ENCODE peak calls at places on chromosomes 16 and 17, in eight cellular contexts. One of them, this sample, is unnamed.

GRCh38 chr17:17042851-17043667 is 802 bp downstream of the MPRIP start:
- DNase-seq in activated T-cell treated with anti-CD3 and anti-CD28 coated beads, Interleukin-2, amount 50 U/mL, for 4 hours: peak; percentile 21
- DNase-seq in NCI-H2029 treated with DMSO at 0.1 percent for 48 hours: no peak
- DNase-seq in nephron progenitor cell: peak; percentile 40
- DNase-seq in bronchial epithelial cell: peak; percentile 63
- DNase-seq in heart right ventricle: no peak
- DNase-seq in fibroblast of mammary gland: peak; percentile 75
- DNase-seq in HEK293T: no peak
- DNase-seq in this sample: no peak

GRCh38 chr16:12410842-12411490 is 392.7 kb downstream of the CPPED1 start:
- DNase-seq in activated T-cell treated with anti-CD3 and anti-CD28 coated beads, Interleukin-2, amount 50 U/mL, for 4 hours: no peak
- DNase-seq in NCI-H2029 treated with DMSO at 0.1 percent for 48 hours: no peak
- DNase-seq in nephron progenitor cell: no peak
- DNase-seq in bronchial epithelial cell: no peak
- DNase-seq in heart right ventricle: no peak
- DNase-seq in fibroblast of mammary gland: no peak
- DNase-seq in HEK293T: no peak
- DNase-seq in this sample: no peak

GRCh38 chr17:41419712-41420111 is 4.7 kb downstream of the KRT37 start:
- DNase-seq in activated T-cell treated with anti-CD3 and anti-CD28 coated beads, Interleukin-2, amount 50 U/mL, for 4 hours: no peak
- DNase-seq in NCI-H2029 treated with DMSO at 0.1 percent for 48 hours: no peak
- DNase-seq in nephron progenitor cell: no peak
- DNase-seq in bronchial epithelial cell: peak; percentile 46
- DNase-seq in heart right ventricle: no peak
- DNase-seq in fibroblast of mammary gland: no peak
- DNase-seq in HEK293T: no peak
- DNase-seq in this sample: no peak

GRCh38 chr17:43905985-43906852 is 1.1 kb downstream of the MPP2 start:
- DNase-seq in activated T-cell treated with anti-CD3 and anti-CD28 coated beads, Interleukin-2, amount 50 U/mL, for 4 hours: peak; percentile 27
- DNase-seq in NCI-H2029 treated with DMSO at 0.1 percent for 48 hours: no peak
- DNase-seq in nephron progenitor cell: peak; percentile 75
- DNase-seq in bronchial epithelial cell: no peak
- DNase-seq in heart right ventricle: peak; percentile 69
- DNase-seq in fibroblast of mammary gland: peak; percentile 38
- DNase-seq in HEK293T: peak; percentile 69
- DNase-seq in this sample: no peak

GRCh38 chr16:68607443-68607842 is 37.7 kb upstream of the CDH3 start:
- DNase-seq in activated T-cell treated with anti-CD3 and anti-CD28 coated beads, Interleukin-2, amount 50 U/mL, for 4 hours: no peak
- DNase-seq in NCI-H2029 treated with DMSO at 0.1 percent for 48 hours: no peak
- DNase-seq in nephron progenitor cell: no peak
- DNase-seq in bronchial epithelial cell: no peak
- DNase-seq in heart right ventricle: no peak
- DNase-seq in fibroblast of mammary gland: no peak
- DNase-seq in HEK293T: no peak
- DNase-seq in this sample: no peak

GRCh38 chr16:54370653-54371052 is 84.1 kb upstream of the IRX3 start:
- DNase-seq in activated T-cell treated with anti-CD3 and anti-CD28 coated beads, Interleukin-2, amount 50 U/mL, for 4 hours: no peak
- DNase-seq in NCI-H2029 treated with DMSO at 0.1 percent for 48 hours: no peak
- DNase-seq in nephron progenitor cell: no peak
- DNase-seq in bronchial epithelial cell: no peak
- DNase-seq in heart right ventricle: peak; percentile 45
- DNase-seq in fibroblast of mammary gland: no peak
- DNase-seq in HEK293T: no peak
- DNase-seq in this sample: no peak

GRCh38 chr17:60792250-60792898 is 114.7 kb downstream of the BCAS3 start:
- DNase-seq in activated T-cell treated with anti-CD3 and anti-CD28 coated beads, Interleukin-2, amount 50 U/mL, for 4 hours: no peak
- DNase-seq in NCI-H2029 treated with DMSO at 0.1 percent for 48 hours: no peak
- DNase-seq in nephron progenitor cell: no peak
- DNase-seq in bronchial epithelial cell: no peak
- DNase-seq in heart right ventricle: no peak
- DNase-seq in fibroblast of mammary gland: peak; percentile 4
- DNase-seq in HEK293T: no peak
- DNase-seq in this sample: no peak

GRCh38 chr17:32157225-32157624 is 14.9 kb downstream of the RHOT1 start:
- DNase-seq in activated T-cell treated with anti-CD3 and anti-CD28 coated beads, Interleukin-2, amount 50 U/mL, for 4 hours: no peak
- DNase-seq in NCI-H2029 treated with DMSO at 0.1 percent for 48 hours: no peak
- DNase-seq in nephron progenitor cell: no peak
- DNase-seq in bronchial epithelial cell: no peak
- DNase-seq in heart right ventricle: no peak
- DNase-seq in fibroblast of mammary gland: peak; percentile 79
- DNase-seq in HEK293T: no peak
- DNase-seq in this sample: peak; percentile 96

GRCh38 chr17:48909796-48910195 is 1.6 kb downstream of the UBE2Z start:
- DNase-seq in activated T-cell treated with anti-CD3 and anti-CD28 coated beads, Interleukin-2, amount 50 U/mL, for 4 hours: no peak
- DNase-seq in NCI-H2029 treated with DMSO at 0.1 percent for 48 hours: no peak
- DNase-seq in nephron progenitor cell: no peak
- DNase-seq in bronchial epithelial cell: peak; percentile 14
- DNase-seq in heart right ventricle: no peak
- DNase-seq in fibroblast of mammary gland: no peak
- DNase-seq in HEK293T: no peak
- DNase-seq in this sample: no peak

GRCh38 chr17:72592242-72592966 is 471.6 kb downstream of the SOX9 start:
- DNase-seq in activated T-cell treated with anti-CD3 and anti-CD28 coated beads, Interleukin-2, amount 50 U/mL, for 4 hours: peak; percentile 14
- DNase-seq in NCI-H2029 treated with DMSO at 0.1 percent for 48 hours: no peak
- DNase-seq in nephron progenitor cell: peak; percentile 84
- DNase-seq in bronchial epithelial cell: peak; percentile 62
- DNase-seq in heart right ventricle: peak; percentile 63
- DNase-seq in fibroblast of mammary gland: peak; percentile 75
- DNase-seq in HEK293T: peak; percentile 96
- DNase-seq in this sample: peak; percentile 32

GRCh38 chr17:30550512-30551273 is 73.5 kb downstream of the GOSR1 start:
- DNase-seq in activated T-cell treated with anti-CD3 and anti-CD28 coated beads, Interleukin-2, amount 50 U/mL, for 4 hours: no peak
- DNase-seq in NCI-H2029 treated with DMSO at 0.1 percent for 48 hours: no peak
- DNase-seq in nephron progenitor cell: no peak
- DNase-seq in bronchial epithelial cell: peak; percentile 22
- DNase-seq in heart right ventricle: no peak
- DNase-seq in fibroblast of mammary gland: peak; percentile 78
- DNase-seq in HEK293T: no peak
- DNase-seq in this sample: no peak

GRCh38 chr17:17919169-17920107 is 52.8 kb downstream of the TOM1L2 start:
- DNase-seq in activated T-cell treated with anti-CD3 and anti-CD28 coated beads, Interleukin-2, amount 50 U/mL, for 4 hours: peak; percentile 61
- DNase-seq in NCI-H2029 treated with DMSO at 0.1 percent for 48 hours: peak; percentile 18
- DNase-seq in nephron progenitor cell: peak; percentile 75
- DNase-seq in bronchial epithelial cell: peak; percentile 68
- DNase-seq in heart right ventricle: peak; percentile 60
- DNase-seq in fibroblast of mammary gland: peak; percentile 77
- DNase-seq in HEK293T: peak; percentile 75
- DNase-seq in this sample: no peak

GRCh38 chr17:40362696-40363479 is 1.6 kb downstream of the GJD3 start:
- DNase-seq in activated T-cell treated with anti-CD3 and anti-CD28 coated beads, Interleukin-2, amount 50 U/mL, for 4 hours: peak; percentile 75
- DNase-seq in NCI-H2029 treated with DMSO at 0.1 percent for 48 hours: peak; percentile 11
- DNase-seq in nephron progenitor cell: peak; percentile 84
- DNase-seq in bronchial epithelial cell: peak; percentile 40
- DNase-seq in heart right ventricle: peak; percentile 69
- DNase-seq in fibroblast of mammary gland: peak; percentile 63
- DNase-seq in HEK293T: peak; percentile 79
- DNase-seq in this sample: peak; percentile 34

GRCh38 chr17:75625813-75626486 is 7.3 kb upstream of the SMIM5 start:
- DNase-seq in activated T-cell treated with anti-CD3 and anti-CD28 coated beads, Interleukin-2, amount 50 U/mL, for 4 hours: no peak
- DNase-seq in NCI-H2029 treated with DMSO at 0.1 percent for 48 hours: no peak
- DNase-seq in nephron progenitor cell: peak; percentile 70
- DNase-seq in bronchial epithelial cell: no peak
- DNase-seq in heart right ventricle: no peak
- DNase-seq in fibroblast of mammary gland: peak; percentile 11
- DNase-seq in HEK293T: peak; percentile 80
- DNase-seq in this sample: no peak

GRCh38 chr17:2179615-2180295 is 123.8 kb downstream of the SMG6 start:
- DNase-seq in activated T-cell treated with anti-CD3 and anti-CD28 coated beads, Interleukin-2, amount 50 U/mL, for 4 hours: no peak
- DNase-seq in NCI-H2029 treated with DMSO at 0.1 percent for 48 hours: peak; percentile 89
- DNase-seq in nephron progenitor cell: no peak
- DNase-seq in bronchial epithelial cell: no peak
- DNase-seq in heart right ventricle: peak; percentile 60
- DNase-seq in fibroblast of mammary gland: peak; percentile 99
- DNase-seq in HEK293T: no peak
- DNase-seq in this sample: no peak